ENCODE peak calls at places on chromosomes 1 and 21, in four cellular contexts. G is GM23248, L is neuronal stem cell, W is trophoblast cell. I is an unnamed sample.

GRCh38 chr21:32413697-32414578 is 1.4 kb downstream of the EVA1C start:
- DNase-seq in L (no peak), W (no peak), G (peak; percentile 37), I (peak; percentile 61)

GRCh38 chr1:9593492-9594465 is 5.1 kb downstream of the TMEM201 start:
- DNase-seq in G (peak; percentile 42), L (peak; percentile 93), W (peak; percentile 74), I (peak; percentile 56)

GRCh38 chr1:208081972-208082371 is 162.2 kb downstream of the PLXNA2 start:
- DNase-seq in W (no peak), L (no peak), G (no peak), I (no peak)

GRCh38 chr21:45892156-45892919 is 89.2 kb upstream of the COL6A1 start:
- DNase-seq in L (no peak), G (no peak), W (no peak), I (no peak)

GRCh38 chr21:45632897-45633260 is 10.6 kb upstream of the PCBP3 start:
- DNase-seq in L (no peak), G (no peak), W (no peak), I (no peak)

GRCh38 chr1:192133350-192133950 is 24.8 kb upstream of the RGS18 start:
- DNase-seq in L (no peak), W (peak; percentile 12), G (no peak), I (peak; percentile 17)

GRCh38 chr1:56080123-56080522 is 499.2 kb downstream of the PLPP3 start:
- DNase-seq in L (no peak), W (peak; percentile 72), G (peak; percentile 73), I (no peak)

GRCh38 chr1:15339580-15339979 is 70.1 kb upstream of the EFHD2 start:
- DNase-seq in G (no peak), L (no peak), W (no peak), I (no peak)

GRCh38 chr1:232110281-232111090 is 483.9 kb downstream of the DISC1 start:
- DNase-seq in W (no peak), L (peak; percentile 49), G (peak; percentile 20), I (peak; percentile 83)

GRCh38 chr1:108877858-108878257 is 1.1 kb downstream of the GPSM2 start:
- DNase-seq in W (no peak), G (peak; percentile 53), L (no peak), I (no peak)

GRCh38 chr1:82464362-82464931 is 663.7 kb downstream of the ADGRL2 start:
- DNase-seq in L (no peak), W (no peak), G (no peak), I (peak; percentile 53)

GRCh38 chr1:178168535-178168934 is 74.6 kb downstream of the RASAL2 start:
- DNase-seq in L (no peak), G (peak; percentile 69), W (no peak), I (peak; percentile 74)

GRCh38 chr1:225650198-225650597 is 2.7 kb downstream of the ENAH start:
- DNase-seq in G (no peak), L (no peak), W (no peak), I (no peak)
- H3K27ac ChIP-seq in G (peak overlapping the region; percentile 94), L (no peak overlapping the region), W (no peak overlapping the region), I (no peak overlapping the region)

GRCh38 chr1:61517345-61517744 is 207.6 kb downstream of the TM2D1 start:
- DNase-seq in L (no peak), G (no peak), W (no peak), I (no peak)

GRCh38 chr1:61515096-61515495 is 209.8 kb downstream of the TM2D1 start:
- DNase-seq in W (no peak), G (no peak), L (no peak), I (no peak)

GRCh38 chr1:61519631-61520030 is 205.3 kb downstream of the TM2D1 start:
- DNase-seq in G (no peak), L (no peak), W (no peak), I (no peak)

GRCh38 chr1:61523219-61523618 is 201.7 kb downstream of the TM2D1 start:
- DNase-seq in W (no peak), G (no peak), L (no peak), I (no peak)

DNA sequence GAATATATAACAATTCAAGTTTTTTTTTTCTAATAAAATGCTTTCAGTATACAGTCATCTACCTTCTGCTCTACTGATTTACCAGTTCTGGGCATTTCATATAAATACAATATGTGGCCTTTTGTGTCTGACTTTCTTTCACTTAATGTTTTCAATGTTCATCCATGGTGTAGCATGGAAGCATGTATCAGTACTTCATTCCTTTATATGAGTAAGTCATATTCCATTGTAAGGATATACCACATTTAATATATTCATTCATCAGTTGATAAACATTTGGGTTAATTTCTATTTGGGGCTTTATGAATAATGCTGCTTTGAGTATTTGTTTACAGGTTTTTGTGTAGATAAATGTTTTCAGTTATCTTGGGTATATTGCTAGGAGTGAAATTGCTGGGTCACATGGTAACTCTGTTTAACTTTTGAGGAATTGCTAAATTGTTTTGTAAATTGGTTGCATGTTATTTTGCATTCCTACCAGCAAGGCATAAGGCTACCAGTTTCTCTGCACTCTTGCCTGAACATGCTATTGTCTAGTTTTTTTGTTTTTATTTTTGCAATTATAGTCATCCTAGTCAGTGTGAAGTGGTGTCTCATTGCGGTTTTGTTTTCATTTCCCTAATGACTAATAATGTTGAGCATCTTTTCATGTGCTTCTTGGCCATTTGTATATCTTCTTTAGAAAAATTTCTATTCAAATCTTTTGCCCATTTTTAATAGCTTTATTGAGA is 206.1 kb downstream of the TM2D1 start:
- DNase-seq in W (no peak), G (peak; percentile 18), L (no peak), I (no peak)
- H3K9ac ChIP-seq in W (no peak overlapping the region), G (no peak overlapping the region), L (no peak overlapping the region), I (no peak overlapping the region)

GRCh38 chr21:35594905-35595304 is 465.4 kb downstream of the SETD4 start:
- DNase-seq in G (no peak), W (no peak), L (no peak), I (no peak)

GRCh38 chr21:35603471-35603870 is 456.9 kb downstream of the SETD4 start:
- DNase-seq in G (no peak), W (no peak), L (no peak), I (no peak)

GRCh38 chr21:35602811-35603210 is 457.5 kb downstream of the SETD4 start:
- DNase-seq in W (no peak), L (no peak), G (no peak), I (no peak)

GRCh38 chr21:35597750-35598339 is 462.5 kb downstream of the SETD4 start:
- DNase-seq in W (no peak), G (no peak), L (no peak), I (no peak)

GRCh38 chr21:35599164-35599563 is 461.2 kb downstream of the SETD4 start:
- DNase-seq in W (no peak), L (no peak), G (no peak), I (no peak)
- H3K27ac ChIP-seq in W (no peak overlapping the region), L (no peak overlapping the region), G (no peak overlapping the region), I (no peak overlapping the region)

GRCh38 chr1:206954616-206955342 is 8.5 kb upstream of the PIGR start:
- DNase-seq in G (no peak), W (no peak), L (no peak), I (no peak)

GRCh38 chr1:206951318-206952105 is 5.2 kb upstream of the PIGR start:
- DNase-seq in L (no peak), W (no peak), G (no peak), I (no peak)

GRCh38 chr1:206953626-206954025 is 7.4 kb upstream of the PIGR start:
- DNase-seq in L (no peak), G (no peak), W (no peak), I (no peak)

GRCh38 chr1:206952182-206952581 is 5.9 kb upstream of the PIGR start:
- DNase-seq in W (peak; percentile 51), G (no peak), L (no peak), I (peak; percentile 18)

DNA sequence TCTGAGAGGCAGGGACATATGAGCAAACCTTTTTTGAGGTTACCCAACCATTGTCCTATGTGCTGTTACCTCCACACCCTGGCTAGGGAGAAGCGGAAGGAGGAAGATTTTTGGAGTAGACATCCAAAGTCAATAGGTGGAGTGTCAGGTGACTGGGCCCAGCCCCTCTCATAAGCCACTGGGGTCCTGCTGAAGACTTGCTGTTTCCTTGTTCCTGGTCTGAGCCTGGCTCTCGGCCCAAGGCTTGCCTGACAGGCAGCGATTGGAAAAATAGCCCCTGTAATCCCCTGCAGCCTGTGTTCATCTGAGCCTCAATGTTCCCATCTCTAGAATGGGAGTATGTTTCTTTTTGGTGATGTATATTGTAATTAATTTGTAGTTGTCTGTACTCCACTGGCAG is 6.9 kb upstream of the PIGR start:
- DNase-seq in W (no peak), L (no peak), G (no peak), I (no peak)
- H3K9ac ChIP-seq in W (no peak overlapping the region), L (no peak overlapping the region), G (no peak overlapping the region), I (no peak overlapping the region)

GRCh38 chr1:88803444-88803843 is 87.9 kb downstream of the GTF2B start:
- DNase-seq in W (no peak), L (no peak), G (no peak), I (no peak)

GRCh38 chr1:88802950-88803349 is 88.4 kb downstream of the GTF2B start:
- DNase-seq in G (peak; percentile 69), L (no peak), W (peak; percentile 4), I (peak; percentile 70)

GRCh38 chr1:88802404-88802803 is 89.0 kb downstream of the GTF2B start:
- DNase-seq in L (no peak), G (no peak), W (no peak), I (peak; percentile 13)

GRCh38 chr1:88800382-88801051 is 90.8 kb downstream of the GTF2B start:
- DNase-seq in L (no peak), G (peak; percentile 59), W (peak; percentile 9), I (peak; percentile 8)

GRCh38 chr1:88801575-88802208 is 89.7 kb downstream of the GTF2B start:
- DNase-seq in L (no peak), G (no peak), W (no peak), I (peak; percentile 47)
- H3K27ac ChIP-seq in L (no peak overlapping the region), G (no peak overlapping the region), W (peak overlapping the region; percentile 1), I (no peak overlapping the region)

I was measured in astrocyte.